ENCODE peak calls at places on chromosomes 1 and 21, in five cellular contexts. K, Q, X, M and R are unnamed samples.

GRCh38 chr1:62588000-62588399 is 9.3 kb upstream of the ANGPTL3 start:
- DNase-seq in X (no peak), Q (no peak), K (no peak), M (no peak), R (no peak)

GRCh38 chr1:101136739-101137138 is 100.1 kb upstream of the S1PR1 start:
- DNase-seq in K (no peak), X (no peak), Q (no peak), M (no peak), R (no peak)

GRCh38 chr1:59005491-59006308 is 221.9 kb upstream of the JUN start:
- DNase-seq in Q (no peak), K (no peak), X (no peak), M (no peak), R (no peak)

GRCh38 chr1:218671573-218671972 is 326.4 kb downstream of the TGFB2 start:
- DNase-seq in X (no peak), M (no peak), Q (no peak), K (no peak), R (no peak)

GRCh38 chr1:174912243-174912642 is 87.5 kb upstream of the CACYBP start:
- DNase-seq in M (no peak), Q (no peak), X (no peak), K (no peak), R (no peak)

GRCh38 chr21:25573409-25574206 is 33.7 kb downstream of the MRPL39 start:
- DNase-seq in K (peak; percentile 90), M (no peak), X (peak; percentile 88), Q (no peak), R (peak; percentile 10)

GRCh38 chr1:209652121-209652742 is at the start of gene LAMB3:
- DNase-seq in K (no peak), X (peak; percentile 94), M (no peak), Q (peak; percentile 92), R (peak; percentile 95)

GRCh38 chr1:205071801-205072200 is 12.5 kb downstream of the TMEM81 start:
- DNase-seq in Q (no peak), M (no peak), X (no peak), K (no peak), R (no peak)

GRCh38 chr1:10796029-10796944 is at the start of gene CASZ1:
- DNase-seq in X (peak; percentile 96), Q (peak; percentile 87), K (peak; percentile 83), M (peak; percentile 27), R (peak; percentile 85)

GRCh38 chr1:97353094-97353493 is 567.7 kb downstream of the DPYD start:
- DNase-seq in X (no peak), M (no peak), K (no peak), Q (peak; percentile 18), R (no peak)

GRCh38 chr1:91883470-91883869 is 2.5 kb downstream of the TGFBR3 start:
- DNase-seq in M (no peak), K (peak; percentile 37), X (peak; percentile 41), Q (no peak), R (no peak)

GRCh38 chr21:37101384-37101783 is 28.3 kb downstream of the TTC3 start:
- DNase-seq in K (no peak), M (no peak), X (peak; percentile 45), Q (no peak), R (no peak)

GRCh38 chr1:22819391-22819790 is 108.8 kb downstream of the EPHB2 start:
- DNase-seq in M (no peak), Q (no peak), K (no peak), X (no peak), R (no peak)

GRCh38 chr1:76942549-76942948 is 75.3 kb downstream of the ST6GALNAC5 start:
- DNase-seq in K (no peak), M (no peak), X (no peak), Q (no peak), R (no peak)

GRCh38 chr21:45699251-45699942 is 55.9 kb downstream of the PCBP3 start:
- DNase-seq in Q (no peak), K (no peak), X (no peak), M (no peak), R (no peak)

GRCh38 chr21:41581592-41582228 is 73.8 kb upstream of the TMPRSS2 start:
- DNase-seq in K (no peak), M (no peak), X (no peak), Q (peak; percentile 79), R (no peak)

GRCh38 chr21:36747815-36748381 is 49.0 kb downstream of the SIM2 start:
- DNase-seq in K (peak; percentile 61), M (no peak), Q (peak; percentile 54), X (peak; percentile 52), R (peak; percentile 75)

GRCh38 chr1:27592191-27592590 is 11.8 kb downstream of the AHDC1 start:
- DNase-seq in Q (no peak), K (no peak), X (no peak), M (no peak), R (no peak)

GRCh38 chr1:201385299-201385891 is 7.9 kb upstream of the TNNT2 start:
- DNase-seq in M (no peak), Q (peak; percentile 74), K (peak; percentile 70), X (peak; percentile 74), R (peak; percentile 93)

GRCh38 chr1:244154882-244155531 is 103.9 kb downstream of the ZBTB18 start:
- DNase-seq in Q (no peak), X (no peak), K (no peak), M (no peak), R (no peak)

GRCh38 chr1:83846138-83846537 is 152.8 kb downstream of the TTLL7 start:
- DNase-seq in Q (no peak), X (no peak), K (no peak), M (no peak), R (no peak)

GRCh38 chr1:9115656-9116205 is 13.2 kb downstream of the GPR157 start:
- DNase-seq in M (no peak), K (no peak), Q (no peak), X (peak; percentile 17), R (no peak)

GRCh38 chr1:69871412-69871811 is 303.7 kb downstream of the LRRC7 start:
- DNase-seq in M (no peak), K (no peak), Q (no peak), X (no peak), R (no peak)

GRCh38 chr1:53616511-53616910 is 122.5 kb downstream of the GLIS1 start:
- DNase-seq in X (no peak), K (no peak), M (no peak), Q (no peak), R (no peak)

GRCh38 chr1:50354813-50355212 is 68.4 kb downstream of the DMRTA2 start:
- DNase-seq in Q (no peak), M (no peak), K (no peak), X (no peak), R (no peak)

GRCh38 chr1:220198186-220199005 is 73.9 kb downstream of the RAB3GAP2 start:
- DNase-seq in X (no peak), K (no peak), Q (no peak), M (no peak), R (no peak)

GRCh38 chr1:43001434-43001833 is 42.8 kb upstream of the SLC2A1 start:
- DNase-seq in Q (no peak), X (no peak), M (no peak), K (no peak), R (no peak)

GRCh38 chr21:8993943-8994639 is 1527.3 kb upstream of the TPTE start:
- DNase-seq in X (no peak), K (no peak), M (no peak), Q (no peak), R (peak; percentile 37)

GRCh38 chr1:235397733-235398132 is 30.5 kb downstream of the TBCE start:
- DNase-seq in Q (no peak), X (peak; percentile 98), K (no peak), M (no peak), R (no peak)

GRCh38 chr21:39084979-39085729 is 98.1 kb downstream of the PSMG1 start:
- DNase-seq in Q (no peak), K (no peak), M (no peak), X (peak; percentile 63), R (no peak)

GRCh38 chr1:67348586-67349252 is 41.0 kb downstream of the IL12RB2 start:
- DNase-seq in M (no peak), K (no peak), X (peak; percentile 78), Q (no peak), R (no peak)

GRCh38 chr1:189269011-189269410 is 1208.7 kb downstream of the BRINP3 start:
- DNase-seq in M (no peak), K (peak; percentile 36), Q (no peak), X (peak; percentile 33), R (no peak)

GRCh38 chr1:242824435-242824834 is 299.9 kb upstream of the PLD5 start:
- DNase-seq in Q (no peak), X (peak; percentile 20), M (no peak), K (no peak), R (peak; percentile 44)

GRCh38 chr1:11640101-11640500 is 14.1 kb downstream of the FBXO2 start:
- DNase-seq in K (no peak), X (no peak), M (no peak), Q (no peak), R (no peak)

GRCh38 chr1:98221926-98222325 is 301.1 kb upstream of the DPYD start:
- DNase-seq in M (no peak), K (no peak), Q (no peak), X (no peak), R (no peak)

GRCh38 chr1:17405898-17406759 is 33.3 kb downstream of the RCC2 start:
- DNase-seq in Q (peak; percentile 53), M (peak; percentile 39), K (peak; percentile 54), X (peak; percentile 60), R (peak; percentile 72)